ENCODE peak calls at places on chromosome 3, in four cellular contexts. One of them, this sample, is unnamed.

GRCh38 chr3:58697552-58697951 is 31.0 kb upstream of the FAM3D start:
- DNase-seq in mesenchymal stem cell: no peak
- DNase-seq in SJCRH30: no peak
- DNase-seq in cardiac muscle cell: no peak
- DNase-seq in this sample: no peak

GRCh38 chr3:73279-73678 is 123.3 kb upstream of the CHL1 start:
- DNase-seq in mesenchymal stem cell: no peak
- DNase-seq in SJCRH30: no peak
- DNase-seq in cardiac muscle cell: no peak
- DNase-seq in this sample: no peak

GRCh38 chr3:191066669-191067068 is 132.4 kb upstream of the OSTN start:
- DNase-seq in mesenchymal stem cell: peak; percentile 56
- DNase-seq in SJCRH30: no peak
- DNase-seq in cardiac muscle cell: no peak
- DNase-seq in this sample: no peak

GRCh38 chr3:10349801-10350200 is 28.9 kb upstream of the SEC13 start:
- DNase-seq in mesenchymal stem cell: no peak
- DNase-seq in SJCRH30: no peak
- DNase-seq in cardiac muscle cell: no peak
- DNase-seq in this sample: no peak

GRCh38 chr3:139414608-139415224 is 25.3 kb upstream of the COPB2 start:
- DNase-seq in mesenchymal stem cell: no peak
- DNase-seq in SJCRH30: no peak
- DNase-seq in cardiac muscle cell: no peak
- DNase-seq in this sample: no peak

GRCh38 chr3:28667646-28668376 is 319.2 kb upstream of the AZI2 start:
- DNase-seq in mesenchymal stem cell: peak; percentile 66
- DNase-seq in SJCRH30: peak; percentile 91
- DNase-seq in cardiac muscle cell: peak; percentile 85
- DNase-seq in this sample: peak; percentile 51

GRCh38 chr3:136377499-136377898 is 127.4 kb downstream of the PCCB start:
- DNase-seq in mesenchymal stem cell: no peak
- DNase-seq in SJCRH30: no peak
- DNase-seq in cardiac muscle cell: no peak
- DNase-seq in this sample: no peak

GRCh38 chr3:157333551-157333991 is 103.1 kb upstream of the PTX3 start:
- DNase-seq in mesenchymal stem cell: peak; percentile 80
- DNase-seq in SJCRH30: no peak
- DNase-seq in cardiac muscle cell: no peak
- DNase-seq in this sample: no peak

GRCh38 chr3:151837057-151837456 is 23.1 kb downstream of the AADAC start:
- DNase-seq in mesenchymal stem cell: peak; percentile 82
- DNase-seq in SJCRH30: peak; percentile 50
- DNase-seq in cardiac muscle cell: peak; percentile 22
- DNase-seq in this sample: peak; percentile 73

DNA sequence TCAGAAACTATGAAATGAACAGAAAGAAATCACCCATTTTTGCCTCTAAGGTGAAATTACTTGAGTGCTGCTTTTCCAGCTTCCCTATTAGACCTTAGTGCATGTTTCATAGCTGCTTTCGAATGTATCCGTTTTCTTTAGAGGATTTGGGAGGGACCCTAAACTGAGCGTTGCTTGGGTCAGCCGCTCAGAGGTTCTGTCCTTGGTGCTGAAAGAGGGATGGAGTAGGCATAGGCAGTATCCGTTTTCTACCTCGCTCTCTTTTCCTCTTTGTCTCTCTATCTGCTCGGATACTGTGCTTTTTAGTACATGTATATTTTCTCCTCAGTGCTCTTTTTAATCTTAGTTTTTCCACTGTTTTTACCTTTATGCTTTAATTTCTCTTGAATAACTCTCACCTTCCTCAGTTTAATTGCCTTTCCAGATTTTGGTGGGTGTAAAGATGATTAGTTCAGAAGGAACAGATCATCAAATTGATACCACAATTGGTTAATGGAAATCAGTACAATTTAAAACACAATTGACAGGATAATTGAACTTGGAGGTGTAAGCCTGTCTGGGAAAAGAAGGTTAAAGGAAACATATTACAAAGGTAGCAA is at the start of gene DRD3:
- DNase-seq in mesenchymal stem cell: peak; percentile 51
- DNase-seq in SJCRH30: peak; percentile 71
- DNase-seq in cardiac muscle cell: peak; percentile 89
- DNase-seq in this sample: no peak
- H3K4me1 ChIP-seq in mesenchymal stem cell: no peaks in the 10 kb centered on the region
- H3K4me1 ChIP-seq in SJCRH30: no peaks in the 10 kb centered on the region
- H3K4me1 ChIP-seq in cardiac muscle cell: peaks cover 45% of the 10 kb centered on the region
- H3K4me1 ChIP-seq in this sample: no peaks in the 10 kb centered on the region

GRCh38 chr3:100107227-100107626 is 7.1 kb downstream of the FILIP1L start:
- DNase-seq in mesenchymal stem cell: peak; percentile 62
- DNase-seq in SJCRH30: no peak
- DNase-seq in cardiac muscle cell: no peak
- DNase-seq in this sample: no peak
- H3K4me1 ChIP-seq in mesenchymal stem cell: peaks cover 8% of the 10 kb centered on the region
- H3K4me1 ChIP-seq in SJCRH30: peaks cover 49% of the 10 kb centered on the region
- H3K4me1 ChIP-seq in cardiac muscle cell: no peaks in the 10 kb centered on the region
- H3K4me1 ChIP-seq in this sample: no peaks in the 10 kb centered on the region

DNA sequence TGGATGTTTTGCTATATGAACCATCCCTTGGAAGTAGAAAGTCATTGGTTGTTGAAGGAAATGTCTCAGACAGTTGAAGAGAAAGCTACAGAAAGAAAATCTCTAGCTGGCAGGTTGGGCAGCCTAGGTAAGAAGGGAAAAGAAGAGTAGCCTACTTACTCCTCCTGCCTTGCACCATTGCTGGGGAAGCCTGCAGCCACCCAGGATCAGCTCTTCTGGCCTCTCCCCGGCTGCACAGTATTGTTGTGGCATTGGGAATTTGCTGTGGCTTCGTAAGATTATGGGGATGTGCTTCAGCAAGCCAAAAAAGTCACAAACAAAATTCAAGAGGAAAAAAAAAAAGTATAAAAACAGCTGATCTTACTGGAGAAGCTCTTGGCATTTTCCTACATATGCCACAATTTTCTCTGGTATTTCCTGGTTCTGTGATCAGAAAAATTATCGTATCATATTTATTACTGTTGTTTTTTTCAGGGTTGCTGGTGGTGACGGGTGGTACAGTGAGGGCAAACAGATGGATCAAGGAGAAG is 154.2 kb downstream of the TIGIT start:
- DNase-seq in mesenchymal stem cell: no peak
- DNase-seq in SJCRH30: peak; percentile 56
- DNase-seq in cardiac muscle cell: no peak
- DNase-seq in this sample: no peak
- H3K4me1 ChIP-seq in mesenchymal stem cell: peaks cover 2% of the 10 kb centered on the region
- H3K4me1 ChIP-seq in SJCRH30: peaks cover 61% of the 10 kb centered on the region
- H3K4me1 ChIP-seq in cardiac muscle cell: peaks cover 56% of the 10 kb centered on the region
- H3K4me1 ChIP-seq in this sample: peaks cover 1% of the 10 kb centered on the region

GRCh38 chr3:127740136-127740915 is 67.6 kb downstream of the ABTB1 start:
- DNase-seq in mesenchymal stem cell: peak; percentile 39
- DNase-seq in SJCRH30: no peak
- DNase-seq in cardiac muscle cell: no peak
- DNase-seq in this sample: no peak
- H3K4me1 ChIP-seq in mesenchymal stem cell: peaks cover 41% of the 10 kb centered on the region
- H3K4me1 ChIP-seq in SJCRH30: peaks cover 46% of the 10 kb centered on the region
- H3K4me1 ChIP-seq in cardiac muscle cell: no peaks in the 10 kb centered on the region
- H3K4me1 ChIP-seq in this sample: peaks cover 5% of the 10 kb centered on the region

DNA sequence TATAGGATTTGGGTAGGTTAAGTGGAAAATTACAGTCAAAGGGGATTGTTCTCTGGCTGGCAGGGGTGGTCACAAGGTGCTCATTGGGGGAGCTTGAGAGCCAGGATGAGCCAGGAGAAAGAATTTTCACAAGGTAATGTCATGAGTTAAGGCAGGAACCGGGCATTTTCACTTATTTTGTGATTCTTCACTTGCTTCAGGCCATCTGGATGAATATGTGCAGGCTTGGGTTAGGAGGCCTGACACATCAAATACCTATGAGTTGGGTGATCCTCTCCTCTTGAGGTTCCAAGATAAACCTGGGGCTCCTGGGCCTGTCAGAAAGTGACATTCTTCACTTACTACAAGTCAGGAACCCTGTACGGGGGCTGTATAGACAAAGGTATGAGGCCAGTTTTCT is 68.7 kb downstream of the CD200 start:
- DNase-seq in mesenchymal stem cell: no peak
- DNase-seq in SJCRH30: no peak
- DNase-seq in cardiac muscle cell: no peak
- DNase-seq in this sample: no peak
- H3K4me1 ChIP-seq in mesenchymal stem cell: peaks cover 2% of the 10 kb centered on the region
- H3K4me1 ChIP-seq in SJCRH30: no peaks in the 10 kb centered on the region
- H3K4me1 ChIP-seq in cardiac muscle cell: no peaks in the 10 kb centered on the region
- H3K4me1 ChIP-seq in this sample: no peaks in the 10 kb centered on the region

DNA sequence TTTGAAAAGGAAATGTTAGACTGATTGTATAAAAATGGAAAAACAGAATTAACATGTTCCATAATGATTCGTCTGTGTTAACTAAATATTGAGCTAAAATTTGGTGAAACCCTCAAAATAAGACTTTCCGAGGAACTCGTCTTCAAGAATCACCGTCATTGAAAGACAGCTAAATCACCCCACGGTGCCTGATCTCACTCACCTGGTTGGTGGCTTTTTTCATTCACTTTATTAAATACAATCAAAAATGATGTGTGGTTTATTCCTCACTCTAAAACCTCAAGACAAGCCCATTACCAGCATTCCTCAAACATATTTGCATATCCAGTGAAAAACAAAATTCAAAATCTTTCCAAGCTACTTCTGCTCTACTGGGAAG is 153.9 kb downstream of the FOXP1 start:
- DNase-seq in mesenchymal stem cell: no peak
- DNase-seq in SJCRH30: no peak
- DNase-seq in cardiac muscle cell: no peak
- DNase-seq in this sample: no peak
- H3K4me1 ChIP-seq in mesenchymal stem cell: peaks cover 28% of the 10 kb centered on the region
- H3K4me1 ChIP-seq in SJCRH30: no peaks in the 10 kb centered on the region
- H3K4me1 ChIP-seq in cardiac muscle cell: peaks cover 31% of the 10 kb centered on the region
- H3K4me1 ChIP-seq in this sample: no peaks in the 10 kb centered on the region

GRCh38 chr3:166637984-166638530 is 742.0 kb downstream of the ZBBX start:
- DNase-seq in mesenchymal stem cell: no peak
- DNase-seq in SJCRH30: no peak
- DNase-seq in cardiac muscle cell: no peak
- DNase-seq in this sample: no peak
- H3K4me1 ChIP-seq in mesenchymal stem cell: peaks cover 4% of the 10 kb centered on the region
- H3K4me1 ChIP-seq in SJCRH30: no peaks in the 10 kb centered on the region
- H3K4me1 ChIP-seq in cardiac muscle cell: no peaks in the 10 kb centered on the region
- H3K4me1 ChIP-seq in this sample: no peaks in the 10 kb centered on the region

DNA sequence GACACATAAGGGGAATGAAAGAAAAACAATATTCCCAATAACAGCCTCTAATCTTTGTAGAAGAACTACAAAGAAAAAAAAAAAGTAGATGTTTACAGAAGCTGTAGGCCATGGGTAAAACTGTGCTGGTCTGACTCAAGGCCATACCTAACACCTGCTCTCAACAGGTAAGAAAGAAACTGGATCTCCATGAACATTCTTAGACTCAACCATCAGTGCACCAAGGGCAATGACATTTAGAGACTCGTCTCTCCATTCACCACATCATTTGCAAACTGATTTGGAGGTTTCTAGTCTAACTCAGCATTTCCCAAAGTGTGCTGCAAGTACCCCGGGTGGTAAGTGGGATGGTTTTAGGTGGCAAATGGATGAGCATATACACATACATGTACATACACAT is 164.2 kb downstream of the FOXP1 start:
- DNase-seq in mesenchymal stem cell: no peak
- DNase-seq in SJCRH30: no peak
- DNase-seq in cardiac muscle cell: no peak
- DNase-seq in this sample: no peak
- H3K4me1 ChIP-seq in mesenchymal stem cell: peaks cover 7% of the 10 kb centered on the region
- H3K4me1 ChIP-seq in SJCRH30: no peaks in the 10 kb centered on the region
- H3K4me1 ChIP-seq in cardiac muscle cell: peaks cover 24% of the 10 kb centered on the region
- H3K4me1 ChIP-seq in this sample: no peaks in the 10 kb centered on the region

GRCh38 chr3:30628931-30629590 is 22.7 kb downstream of the TGFBR2 start:
- DNase-seq in mesenchymal stem cell: peak; percentile 35
- DNase-seq in SJCRH30: peak; percentile 54
- DNase-seq in cardiac muscle cell: peak; percentile 16
- DNase-seq in this sample: no peak

GRCh38 chr3:30631237-30631961 is 25.0 kb downstream of the TGFBR2 start:
- DNase-seq in mesenchymal stem cell: peak; percentile 81
- DNase-seq in SJCRH30: no peak
- DNase-seq in cardiac muscle cell: no peak
- DNase-seq in this sample: peak; percentile 81

GRCh38 chr3:30628188-30628930 is 22.0 kb downstream of the TGFBR2 start:
- DNase-seq in mesenchymal stem cell: no peak
- DNase-seq in SJCRH30: peak; percentile 93
- DNase-seq in cardiac muscle cell: no peak
- DNase-seq in this sample: no peak

GRCh38 chr3:30630238-30631030 is 24.0 kb downstream of the TGFBR2 start:
- DNase-seq in mesenchymal stem cell: no peak
- DNase-seq in SJCRH30: peak; percentile 30
- DNase-seq in cardiac muscle cell: no peak
- DNase-seq in this sample: no peak

DNA sequence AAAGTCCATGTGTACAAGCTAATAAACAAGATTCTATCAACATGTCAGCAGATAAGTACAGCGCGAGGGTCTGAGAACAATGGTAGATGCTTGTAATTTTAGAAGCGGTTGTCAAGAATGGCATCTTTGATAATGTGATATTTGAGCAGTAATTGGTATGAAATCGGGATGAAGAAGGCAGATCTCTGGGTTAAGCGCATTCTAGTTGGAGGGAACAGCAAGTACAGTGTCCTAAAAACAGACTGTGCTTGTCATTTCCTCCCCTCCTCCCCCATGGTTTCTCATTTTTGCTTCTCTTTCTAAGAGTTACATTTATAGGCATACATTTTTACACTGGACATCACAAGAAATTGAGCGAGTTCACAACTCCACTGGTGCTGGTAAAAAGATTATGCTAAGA is 23.3 kb downstream of the TGFBR2 start:
- DNase-seq in mesenchymal stem cell: no peak
- DNase-seq in SJCRH30: no peak
- DNase-seq in cardiac muscle cell: no peak
- DNase-seq in this sample: no peak
- H3K4me1 ChIP-seq in mesenchymal stem cell: peaks cover 6% of the 10 kb centered on the region
- H3K4me1 ChIP-seq in SJCRH30: peaks cover 52% of the 10 kb centered on the region
- H3K4me1 ChIP-seq in cardiac muscle cell: peaks cover 12% of the 10 kb centered on the region
- H3K4me1 ChIP-seq in this sample: peaks cover 92% of the 10 kb centered on the region